ENCODE peak calls at places on chromosomes 11 and 22, in six cellular contexts. Z, F, S, O, H and M are unnamed samples.
A peak's percentile ranks its signal among the peaks of the same experiment; 100 is the strongest.

GRCh38 chr11:65426839-65427690 is 4.5 kb downstream of the NEAT1 start:
- DNase-seq in S (peak; percentile 81), H (peak; percentile 33), Z (peak; percentile 74), O (peak; percentile 81), F (peak; percentile 65), M (no peak)

GRCh38 chr22:31286360-31287255 is 5.7 kb downstream of the PIK3IP1 start:
- DNase-seq in O (no peak), S (no peak), H (peak; percentile 86), Z (no peak), F (no peak), M (no peak)

GRCh38 chr11:112016088-112016764 is 9.0 kb upstream of the DLAT start:
- DNase-seq in F (no peak), H (no peak), O (no peak), Z (no peak), S (no peak), M (peak; percentile 24)

GRCh38 chr11:61602775-61603569 is 22.1 kb upstream of the SYT7 start:
- DNase-seq in H (no peak), F (peak; percentile 87), S (peak; percentile 94), Z (peak; percentile 88), O (peak; percentile 87), M (peak; percentile 90)

GRCh38 chr22:49608228-49608627 is 219.4 kb downstream of the BRD1 start:
- DNase-seq in H (no peak), S (peak; percentile 68), F (no peak), Z (no peak), O (peak; percentile 50), M (no peak)

GRCh38 chr11:14645985-14646900 is 2.6 kb downstream of the PDE3B start:
- DNase-seq in S (no peak), H (no peak), O (no peak), Z (no peak), F (no peak), M (no peak)

GRCh38 chr11:44894217-44894617 is 56.5 kb downstream of the TP53I11 start:
- DNase-seq in S (no peak), H (peak; percentile 54), F (peak; percentile 71), O (peak; percentile 93), Z (peak; percentile 88), M (peak; percentile 93)

GRCh38 chr11:44775366-44776356 is 48.9 kb downstream of the TSPAN18 start:
- DNase-seq in H (peak; percentile 57), O (peak; percentile 83), F (no peak), Z (peak; percentile 68), S (peak; percentile 73), M (peak; percentile 90)

GRCh38 chr11:86742436-86742805 is 57.9 kb upstream of the PRSS23 start:
- DNase-seq in F (no peak), S (no peak), Z (no peak), O (no peak), H (no peak), M (no peak)

GRCh38 chr11:10395196-10395897 is 59.7 kb upstream of the AMPD3 start:
- DNase-seq in H (no peak), O (no peak), F (peak; percentile 56), S (no peak), Z (no peak), M (no peak)
- H3K4me1 ChIP-seq in H (peaks cover 5% of the 10 kb centered on the region), O (no peaks in the 10 kb centered on the region), F (no peaks in the 10 kb centered on the region), S (peaks cover 9% of the 10 kb centered on the region), Z (peaks cover 20% of the 10 kb centered on the region), M (no peaks in the 10 kb centered on the region)

GRCh38 chr22:28444659-28445058 is 235.0 kb downstream of the TTC28 start:
- DNase-seq in H (no peak), F (no peak), O (no peak), Z (no peak), S (no peak), M (no peak)
- H3K27ac ChIP-seq in H (no peak overlapping the region), F (no peak overlapping the region), O (no peak overlapping the region), Z (no peak overlapping the region), S (no peak overlapping the region), M (no peak overlapping the region)

DNA sequence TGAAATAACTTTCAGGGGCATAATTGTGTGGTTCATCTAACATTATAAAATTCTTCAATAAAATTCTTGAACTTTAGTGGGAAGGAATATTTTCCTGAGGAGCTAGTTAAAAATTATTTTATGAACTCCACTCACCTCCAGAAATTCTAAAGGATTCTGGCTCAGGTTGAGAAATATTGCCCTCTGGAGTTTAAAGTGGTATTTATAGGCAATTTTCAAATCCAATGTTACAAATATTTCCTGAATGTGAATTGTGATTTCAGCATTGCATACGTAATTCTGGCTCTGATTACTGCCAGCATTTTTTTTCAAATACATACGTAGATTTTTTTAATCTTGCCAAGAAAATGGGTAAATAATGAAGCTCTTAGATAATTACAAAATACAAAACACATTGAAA is 598.2 kb upstream of the ANO3 start:
- DNase-seq in S (no peak), H (no peak), Z (no peak), O (no peak), F (no peak), M (peak; percentile 0)
- H3K4me1 ChIP-seq in S (no peaks in the 10 kb centered on the region), H (no peaks in the 10 kb centered on the region), Z (no peaks in the 10 kb centered on the region), O (no peaks in the 10 kb centered on the region), F (no peaks in the 10 kb centered on the region), M (no peaks in the 10 kb centered on the region)

DNA sequence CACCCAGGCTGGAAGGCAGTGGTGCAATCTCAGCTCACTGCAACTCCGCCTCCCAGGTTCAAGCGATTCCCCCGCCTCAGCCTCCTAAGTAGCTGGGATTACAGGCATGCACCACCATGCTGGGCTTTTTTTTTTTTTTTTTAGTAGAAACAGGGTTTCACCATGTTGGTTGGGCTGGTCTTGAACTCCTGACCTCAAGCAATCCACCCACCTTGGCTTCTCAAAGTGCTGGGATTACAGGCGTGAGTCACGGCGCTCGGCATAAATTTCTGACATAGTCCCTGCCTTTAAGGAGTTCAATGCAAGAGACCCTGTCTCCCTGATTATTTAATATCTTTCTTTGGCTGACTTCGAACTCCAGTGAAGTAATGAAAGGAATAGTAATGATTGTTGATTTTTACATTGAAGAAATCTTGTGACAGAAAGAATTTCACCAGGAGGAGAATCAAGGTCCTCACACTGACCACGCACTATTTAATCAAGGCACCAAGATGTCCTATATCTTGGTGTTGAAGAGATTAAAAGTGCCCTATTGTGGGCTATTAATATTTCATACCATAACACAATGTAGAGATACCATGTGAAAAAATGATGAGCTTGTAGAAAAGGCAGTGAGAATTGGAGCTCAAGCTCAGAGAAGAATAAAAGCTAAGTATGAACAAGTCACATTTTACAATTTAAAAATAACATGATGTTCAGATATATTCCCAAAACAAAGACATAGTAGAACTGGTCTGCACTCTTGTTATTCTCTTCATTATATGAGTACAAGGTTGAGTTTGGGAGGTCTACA is 71.6 kb upstream of the BLID start:
- DNase-seq in Z (no peak), O (no peak), F (no peak), H (no peak), S (no peak), M (no peak)
- H3K27ac ChIP-seq in Z (no peak overlapping the region), O (no peak overlapping the region), F (no peak overlapping the region), H (no peak overlapping the region), S (no peak overlapping the region), M (no peak overlapping the region)

DNA sequence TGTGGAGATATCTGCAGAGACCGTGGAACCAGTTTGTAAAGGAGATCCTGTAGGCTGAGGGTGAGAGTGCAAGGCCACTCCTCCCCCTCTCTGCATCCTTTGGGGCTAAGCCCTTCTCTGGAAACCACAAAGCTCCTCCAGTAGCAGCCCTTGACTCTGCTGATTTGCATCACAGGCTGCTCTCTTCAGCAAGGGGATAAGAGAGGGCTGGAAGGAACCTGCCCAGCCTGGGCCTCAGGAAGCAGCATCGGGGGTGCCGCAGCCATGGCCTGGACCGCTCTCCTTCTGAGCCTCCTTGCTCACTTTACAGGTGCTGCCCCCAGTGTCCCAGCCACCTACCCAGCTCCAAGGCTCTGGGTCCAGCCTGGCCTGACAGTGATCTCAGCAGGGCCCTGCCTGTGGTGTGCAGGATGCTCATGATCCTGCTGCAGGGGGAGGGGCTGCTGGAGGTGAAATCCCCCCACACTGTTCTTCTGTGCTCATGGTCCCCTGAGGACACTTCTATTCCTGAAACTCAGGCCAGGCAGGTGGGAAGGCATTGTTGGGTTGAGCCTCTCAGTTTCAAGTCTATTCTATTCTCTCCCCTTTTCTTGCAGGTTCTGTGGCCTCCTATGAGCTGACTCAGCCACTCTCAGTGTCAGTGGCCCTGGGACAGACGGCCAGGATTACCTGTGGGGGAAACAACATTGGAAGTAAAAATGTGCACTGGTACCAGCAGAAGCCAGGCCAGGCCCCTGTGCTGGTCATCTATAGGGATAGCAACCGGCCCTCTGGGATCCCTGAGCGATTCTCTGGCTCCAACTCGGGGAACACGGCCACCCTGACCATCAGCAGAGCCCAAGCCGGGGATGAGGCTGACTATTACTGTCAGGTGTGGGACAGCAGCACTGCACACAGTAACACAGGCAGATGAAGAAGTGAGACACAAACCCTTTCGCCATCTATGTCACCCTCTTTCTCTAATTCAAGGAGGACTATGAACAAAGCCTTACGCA is 68.5 kb upstream of the IGLL5 start:
- DNase-seq in F (no peak), O (no peak), Z (no peak), H (peak; percentile 59), S (no peak), M (no peak)
- H3K4me1 ChIP-seq in F (no peaks in the 10 kb centered on the region), O (no peaks in the 10 kb centered on the region), Z (no peaks in the 10 kb centered on the region), H (peaks cover 96% of the 10 kb centered on the region), S (no peaks in the 10 kb centered on the region), M (no peaks in the 10 kb centered on the region)

DNA sequence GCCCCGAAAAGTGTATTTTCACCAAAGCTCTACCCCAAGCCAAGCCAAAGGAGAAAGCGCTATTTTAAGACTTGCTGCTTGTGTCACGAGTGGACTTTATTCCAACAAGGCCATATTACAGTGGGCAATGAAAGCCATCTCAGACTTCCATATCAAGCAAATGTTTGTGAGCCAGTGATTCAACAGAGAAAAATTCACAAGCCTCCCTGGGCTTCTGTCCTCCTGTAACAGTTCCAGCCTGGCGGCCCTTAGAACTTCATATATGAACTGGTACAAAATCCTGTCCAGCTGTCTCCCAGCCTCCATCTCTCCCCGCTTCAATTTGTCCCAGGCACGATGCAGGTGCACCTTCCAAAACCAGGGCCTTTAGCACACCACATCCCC is 11.2 kb downstream of the LARGE1 start:
- DNase-seq in O (no peak), F (no peak), S (no peak), Z (peak; percentile 62), H (no peak), M (no peak)
- H3K27ac ChIP-seq in O (peak overlapping the region; percentile 73), F (peak overlapping the region; percentile 63), S (no peak overlapping the region), Z (peak overlapping the region; percentile 76), H (no peak overlapping the region), M (no peak overlapping the region)

DNA sequence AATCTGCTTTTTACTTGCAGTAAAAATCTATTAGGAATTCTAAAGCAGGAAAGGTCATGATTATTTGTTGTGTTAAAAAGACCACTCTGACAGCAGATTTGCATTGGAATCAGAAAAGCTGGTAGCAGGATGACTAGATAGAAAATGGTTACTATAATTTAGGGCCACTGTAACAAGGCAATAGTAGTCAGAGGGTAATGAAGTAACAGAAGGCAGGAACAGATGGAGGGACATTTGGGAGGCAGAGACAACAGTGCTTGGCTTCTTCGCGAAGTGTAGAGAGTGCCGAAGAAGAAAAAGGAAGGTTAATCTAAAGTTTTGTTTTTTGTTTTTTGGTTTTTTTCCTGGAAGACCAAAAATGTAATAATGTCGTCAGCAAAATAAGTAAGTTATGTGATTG is 129.8 kb upstream of the SLC5A12 start:
- DNase-seq in H (no peak), F (no peak), S (no peak), Z (no peak), O (no peak), M (no peak)
- H3K4me1 ChIP-seq in H (no peaks in the 10 kb centered on the region), F (no peaks in the 10 kb centered on the region), S (peaks cover 25% of the 10 kb centered on the region), Z (no peaks in the 10 kb centered on the region), O (peaks cover 3% of the 10 kb centered on the region), M (no peaks in the 10 kb centered on the region)

GRCh38 chr11:12691473-12691872 is 17.3 kb downstream of the TEAD1 start:
- DNase-seq in F (no peak), Z (no peak), S (no peak), H (no peak), O (no peak), M (no peak)
- H3K27ac ChIP-seq in F (peak overlapping the region; percentile 91), Z (peak overlapping the region; percentile 97), S (no peak overlapping the region), H (no peak overlapping the region), O (no peak overlapping the region), M (peak overlapping the region; percentile 85)